ENCODE peak calls at places on chromosome 22, in six cellular contexts. D, J, S, N, U and V are unnamed samples.

GRCh38 chr22:19495562-19496323 is 16.0 kb downstream of the CDC45 start:
- DNase-seq in D (peak; percentile 50), J (no peak), S (no peak), N (no peak), U (peak; percentile 23), V (peak; percentile 44)

GRCh38 chr22:41229730-41230398 is 10.9 kb downstream of the CHADL start:
- DNase-seq in D (no peak), J (no peak), S (no peak), N (no peak), U (no peak), V (no peak)

GRCh38 chr22:49294656-49295464 is 532.8 kb downstream of the BRD1 start:
- DNase-seq in D (no peak), J (no peak), S (peak; percentile 4), N (no peak), U (no peak), V (no peak)

GRCh38 chr22:45302751-45303150 is 7.0 kb upstream of the FAM118A start:
- DNase-seq in D (no peak), J (no peak), S (no peak), N (no peak), U (no peak), V (no peak)

GRCh38 chr22:49022816-49023160 is 804.9 kb downstream of the BRD1 start:
- DNase-seq in D (no peak), J (no peak), S (no peak), N (no peak), U (no peak), V (no peak)

GRCh38 chr22:21819183-21819770 is 48.2 kb downstream of the MAPK1 start:
- DNase-seq in D (no peak), J (no peak), S (no peak), N (no peak), U (no peak), V (peak; percentile 30)

GRCh38 chr22:47847281-47847890 is 1084.9 kb downstream of the TBC1D22A start:
- DNase-seq in D (no peak), J (no peak), S (no peak), N (no peak), U (no peak), V (no peak)

GRCh38 chr22:17085277-17086091 is 684 bp downstream of the IL17RA start:
- DNase-seq in D (no peak), J (no peak), S (no peak), N (no peak), U (peak; percentile 40), V (no peak)

GRCh38 chr22:23256986-23257888 is 76.9 kb downstream of the BCR start:
- DNase-seq in D (no peak), J (no peak), S (no peak), N (no peak), U (peak; percentile 22), V (no peak)

GRCh38 chr22:20156611-20157415 is 6.0 kb upstream of the CCDC188 start:
- DNase-seq in D (peak; percentile 66), J (peak; percentile 81), S (peak; percentile 89), N (peak; percentile 54), U (peak; percentile 62), V (peak; percentile 77)

GRCh38 chr22:45251828-45252227 is 11.1 kb upstream of the KIAA0930 start:
- DNase-seq in D (no peak), J (no peak), S (no peak), N (no peak), U (no peak), V (no peak)

GRCh38 chr22:29482253-29482652 is 2.2 kb downstream of the NEFH start:
- DNase-seq in D (no peak), J (no peak), S (no peak), N (no peak), U (no peak), V (no peak)

GRCh38 chr22:35835998-35836691 is 118.5 kb downstream of the APOL5 start:
- DNase-seq in D (peak; percentile 86), J (peak; percentile 39), S (peak; percentile 70), N (peak; percentile 35), U (peak; percentile 78), V (peak; percentile 96)
- H2BK120ac ChIP-seq in D (peak overlapping the region; percentile 91), J (no peak overlapping the region), S (no peak overlapping the region), N (peak overlapping the region; percentile 27), U (no peak overlapping the region), V (peak overlapping the region; percentile 30)

GRCh38 chr22:39240841-39241631 is 3.7 kb downstream of the PDGFB start:
- DNase-seq in D (no peak), J (no peak), S (no peak), N (peak; percentile 92), U (peak; percentile 79), V (peak; percentile 66)
- H3K4me2 ChIP-seq in D (no peak overlapping the region), J (no peak overlapping the region), S (no peak overlapping the region), N (peak overlapping the region; percentile 86), U (peak overlapping the region; percentile 72), V (no peak overlapping the region)

GRCh38 chr22:43203471-43203981 is 16.6 kb upstream of the TTLL12 start:
- DNase-seq in D (no peak), J (no peak), S (peak; percentile 92), N (no peak), U (no peak), V (peak; percentile 86)
- H2BK120ac ChIP-seq in D (no peak overlapping the region), J (no peak overlapping the region), S (no peak overlapping the region), N (no peak overlapping the region), U (no peak overlapping the region), V (no peak overlapping the region)

DNA sequence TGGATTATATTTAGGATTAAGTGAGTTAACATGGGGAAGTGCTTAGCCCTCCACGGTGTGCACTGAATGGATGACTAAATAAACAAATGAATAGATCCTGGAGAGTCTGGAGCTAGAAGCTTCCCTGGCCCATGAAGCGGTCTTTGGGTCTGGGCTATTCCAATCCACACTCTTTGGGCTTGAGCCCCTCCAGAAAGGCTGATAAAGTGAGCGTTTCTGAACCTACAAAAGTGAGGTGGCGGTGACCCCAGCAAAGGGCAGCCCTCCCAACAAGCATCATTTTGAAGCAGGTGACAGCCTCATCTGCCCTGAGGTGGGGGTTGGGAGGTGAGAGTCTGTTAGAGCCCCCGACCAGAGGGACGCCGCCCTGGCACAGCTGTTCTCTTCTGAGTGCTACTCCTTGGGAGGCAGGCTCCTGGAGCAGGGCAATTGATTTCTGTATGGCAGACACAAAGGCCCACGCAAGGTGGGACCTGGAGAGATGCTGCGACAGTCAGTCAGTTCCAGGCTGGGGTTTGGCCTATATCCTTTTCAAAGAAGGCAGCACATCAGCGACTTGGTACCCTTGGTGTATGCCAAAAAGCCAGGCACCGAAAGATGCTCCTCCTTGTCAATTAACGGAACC is 157.8 kb downstream of the CACNA1I start:
- DNase-seq in D (no peak), J (no peak), S (no peak), N (no peak), U (no peak), V (no peak)
- H3K4me2 ChIP-seq in D (no peak overlapping the region), J (no peak overlapping the region), S (no peak overlapping the region), N (no peak overlapping the region), U (no peak overlapping the region), V (no peak overlapping the region)

GRCh38 chr22:32333769-32334639 is 23.7 kb upstream of the RFPL3 start:
- DNase-seq in D (no peak), J (no peak), S (peak; percentile 21), N (no peak), U (no peak), V (no peak)
- H2BK120ac ChIP-seq in D (no peak overlapping the region), J (peak overlapping the region; percentile 91), S (no peak overlapping the region), N (no peak overlapping the region), U (no peak overlapping the region), V (no peak overlapping the region)

GRCh38 chr22:37633082-37633692 is 6.3 kb upstream of the SH3BP1 start:
- DNase-seq in D (no peak), J (no peak), S (no peak), N (no peak), U (no peak), V (no peak)

GRCh38 chr22:37633693-37634504 is 5.6 kb upstream of the SH3BP1 start:
- DNase-seq in D (peak; percentile 92), J (peak; percentile 61), S (peak; percentile 86), N (peak; percentile 54), U (peak; percentile 92), V (peak; percentile 72)

GRCh38 chr22:37636186-37636948 is 3.1 kb upstream of the SH3BP1 start:
- DNase-seq in D (peak; percentile 75), J (no peak), S (no peak), N (no peak), U (peak; percentile 91), V (peak; percentile 67)

GRCh38 chr22:37635157-37635556 is 4.3 kb upstream of the SH3BP1 start:
- DNase-seq in D (no peak), J (no peak), S (no peak), N (no peak), U (no peak), V (no peak)

GRCh38 chr22:37634505-37635002 is 4.9 kb upstream of the SH3BP1 start:
- DNase-seq in D (no peak), J (no peak), S (no peak), N (no peak), U (no peak), V (peak; percentile 31)
- H3K4me2 ChIP-seq in D (peak overlapping the region; percentile 37), J (no peak overlapping the region), S (no peak overlapping the region), N (no peak overlapping the region), U (no peak overlapping the region), V (no peak overlapping the region)